ENCODE peak calls at places on chromosome 3, in six cellular contexts. E is H1, P is A549, J is SK-N-SH, C is HepG2, L is K562. T is an unnamed sample.

GRCh38 chr3:95120921-95121320 is 1058.1 kb downstream of the NSUN3 start:
- DNase-seq in L (no peak), P (no peak), J (peak; percentile 1), E (no peak), C (no peak), T (no peak)

GRCh38 chr3:20054549-20054987 is 14.3 kb downstream of the KAT2B start:
- DNase-seq in C (peak; percentile 78), E (no peak), P (peak; percentile 94), L (no peak), J (peak; percentile 16), T (peak; percentile 82)

GRCh38 chr3:52843881-52844280 is 9.1 kb upstream of the MUSTN1 start:
- DNase-seq in P (no peak), L (no peak), E (no peak), C (no peak), J (no peak), T (no peak)

GRCh38 chr3:157122116-157122515 is 37.8 kb downstream of the CCNL1 start:
- DNase-seq in C (peak; percentile 43), J (no peak), L (no peak), E (no peak), P (peak; percentile 39), T (no peak)

GRCh38 chr3:142224482-142225072 is 808 bp downstream of the GK5 start:
- DNase-seq in E (no peak), P (no peak), J (no peak), C (no peak), L (no peak), T (no peak)

GRCh38 chr3:190444576-190445145 is 5.0 kb downstream of the TMEM207 start:
- DNase-seq in J (no peak), C (no peak), P (no peak), E (no peak), L (no peak), T (no peak)

GRCh38 chr3:197736010-197736490 is 654 bp downstream of the RUBCN start:
- DNase-seq in J (peak; percentile 77), P (no peak), C (no peak), E (peak; percentile 50), L (peak; percentile 49), T (no peak)

GRCh38 chr3:40992023-40992422 is 207.3 kb upstream of the CTNNB1 start:
- DNase-seq in P (no peak), C (no peak), E (no peak), L (no peak), J (no peak), T (no peak)

GRCh38 chr3:12875857-12876451 is 34.6 kb upstream of the RPL32 start:
- DNase-seq in E (peak; percentile 87), P (no peak), J (peak; percentile 93), L (peak; percentile 86), C (no peak), T (no peak)

GRCh38 chr3:14542656-14543055 is 2.5 kb upstream of the GRIP2 start:
- DNase-seq in C (no peak), J (no peak), E (no peak), P (no peak), L (no peak), T (no peak)
- TF ChIP-seq RAD21 in C (no peak), J (no peak), E (no peak), P (no peak), L (no peak), T (no peak)

GRCh38 chr3:150913174-150913922 is 8.1 kb upstream of the MINDY4B start:
- DNase-seq in P (no peak), E (no peak), C (no peak), L (no peak), J (no peak), T (no peak)
- TF ChIP-seq EP300 in P (no peak), E (no peak), C (no peak), L (no peak), J (no peak), T (no peak)

DNA sequence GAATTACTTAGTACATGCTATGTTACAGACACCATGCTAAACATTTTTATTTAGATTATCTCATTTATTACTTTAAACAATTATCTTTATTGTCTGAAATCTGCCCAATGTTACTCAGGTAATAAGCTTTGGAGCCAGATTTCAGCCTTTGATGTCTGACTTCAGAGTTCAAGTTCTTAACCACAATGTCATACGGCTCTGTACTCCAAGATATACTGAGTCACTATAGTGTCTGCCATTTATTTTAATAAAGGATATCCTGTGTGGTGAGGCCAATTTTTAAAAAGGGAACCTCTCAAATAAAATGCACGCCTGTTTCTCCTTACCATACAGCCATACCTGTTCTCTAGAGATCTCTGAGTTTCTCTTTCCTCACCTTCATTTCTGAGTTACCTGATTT is 193.1 kb downstream of the EPHA3 start:
- DNase-seq in P (no peak), C (no peak), L (no peak), E (no peak), J (no peak), T (no peak)
- TF ChIP-seq RAD21 in P (no peak), C (no peak), L (no peak), E (no peak), J (no peak), T (no peak)

GRCh38 chr3:154025007-154025406 is 96.2 kb upstream of the ARHGEF26 start:
- DNase-seq in J (no peak), P (no peak), C (no peak), L (no peak), E (no peak), T (no peak)
- TF ChIP-seq EP300 in J (no peak), P (no peak), C (no peak), L (no peak), E (no peak), T (no peak)

GRCh38 chr3:86046436-86047328 is 944.3 kb downstream of the VGLL3 start:
- DNase-seq in E (no peak), P (peak; percentile 24), L (no peak), J (no peak), C (no peak), T (no peak)

GRCh38 chr3:86051058-86051457 is 939.9 kb downstream of the VGLL3 start:
- DNase-seq in E (no peak), C (peak; percentile 13), L (no peak), J (no peak), P (no peak), T (no peak)

GRCh38 chr3:86047329-86047625 is 943.7 kb downstream of the VGLL3 start:
- DNase-seq in J (peak; percentile 19), P (no peak), E (no peak), L (no peak), C (no peak), T (no peak)
- TF ChIP-seq RAD21 in J (no peak), P (no peak), E (no peak), L (no peak), C (no peak), T (no peak)

GRCh38 chr3:84008623-84009022 is 950.2 kb upstream of the CADM2 start:
- DNase-seq in J (no peak), P (no peak), C (no peak), L (no peak), E (no peak), T (no peak)
- TF ChIP-seq EP300 in J (no peak), P (no peak), C (no peak), L (no peak), E (no peak), T (no peak)

T was measured in GM12878.